ENCODE peak calls at places on chromosomes 1 and 21, in eight cellular contexts. J is lower leg skin; P is fibroblast of the aortic adventitia; D is CD4-positive, alpha-beta T cell; O is cardiac muscle cell; C is fibroblast of lung; R is lung; Q is WERI-Rb-1. V is an unnamed sample.

GRCh38 chr1:16727190-16728111 is 12.9 kb upstream of the RNU1-4 start:
- DNase-seq in J (peak; percentile 90), O (no peak), D (no peak), R (peak; percentile 57), P (peak; percentile 59), Q (peak; percentile 16), C (peak; percentile 65), V (no peak)

GRCh38 chr1:240004086-240004749 is 87.5 kb upstream of the FMN2 start:
- DNase-seq in C (no peak), D (no peak), J (no peak), P (peak; percentile 19), Q (peak; percentile 50), R (no peak), O (peak; percentile 16), V (no peak)

GRCh38 chr1:73065585-73065984 is 783.2 kb upstream of the NEGR1 start:
- DNase-seq in Q (no peak), P (no peak), C (no peak), O (peak; percentile 7), J (no peak), R (no peak), D (no peak), V (no peak)

GRCh38 chr1:94636625-94637024 is 95.1 kb upstream of the F3 start:
- DNase-seq in J (no peak), C (peak; percentile 54), R (no peak), O (no peak), P (peak; percentile 86), Q (no peak), D (no peak), V (no peak)

GRCh38 chr1:42692461-42692860 is 10.2 kb downstream of the YBX1 start:
- DNase-seq in P (no peak), O (no peak), Q (no peak), D (no peak), C (no peak), R (no peak), J (no peak), V (no peak)

GRCh38 chr1:17163789-17164666 is 40.9 kb upstream of the PADI1 start:
- DNase-seq in C (no peak), P (no peak), R (no peak), Q (no peak), O (no peak), D (no peak), J (no peak), V (no peak)

GRCh38 chr21:42660118-42660470 is 6.7 kb downstream of the PDE9A start:
- DNase-seq in D (no peak), O (no peak), R (no peak), C (no peak), Q (no peak), J (no peak), P (no peak), V (no peak)

GRCh38 chr1:156623946-156624813 is 5.0 kb downstream of the HAPLN2 start:
- DNase-seq in J (peak; percentile 89), Q (peak; percentile 95), P (peak; percentile 29), C (peak; percentile 28), O (peak; percentile 84), D (no peak), R (no peak), V (peak; percentile 51)

GRCh38 chr21:40324389-40324788 is 457.2 kb downstream of the PCP4 start:
- DNase-seq in Q (no peak), R (no peak), O (no peak), D (no peak), P (no peak), C (no peak), J (no peak), V (no peak)

GRCh38 chr1:205335692-205336091 is 14.1 kb upstream of the NUAK2 start:
- DNase-seq in R (peak; percentile 84), Q (peak; percentile 99), J (no peak), C (peak; percentile 62), D (peak; percentile 63), P (peak; percentile 72), O (peak; percentile 90), V (peak; percentile 94)

GRCh38 chr21:34593954-34594531 is 20.9 kb downstream of the RCAN1 start:
- DNase-seq in P (no peak), J (no peak), O (no peak), Q (no peak), R (no peak), D (no peak), C (no peak), V (no peak)

GRCh38 chr21:31671146-31671716 is 11.7 kb downstream of the SOD1 start:
- DNase-seq in O (no peak), D (no peak), J (no peak), P (no peak), C (no peak), R (no peak), Q (no peak), V (no peak)

GRCh38 chr1:93399781-93400180 is 48.1 kb upstream of the FNBP1L start:
- DNase-seq in O (no peak), P (no peak), R (no peak), J (no peak), D (no peak), C (no peak), Q (no peak), V (no peak)

GRCh38 chr1:212956231-212956630 is 5.9 kb downstream of the VASH2 start:
- DNase-seq in O (no peak), J (no peak), P (no peak), C (no peak), R (no peak), Q (no peak), D (no peak), V (no peak)

DNA sequence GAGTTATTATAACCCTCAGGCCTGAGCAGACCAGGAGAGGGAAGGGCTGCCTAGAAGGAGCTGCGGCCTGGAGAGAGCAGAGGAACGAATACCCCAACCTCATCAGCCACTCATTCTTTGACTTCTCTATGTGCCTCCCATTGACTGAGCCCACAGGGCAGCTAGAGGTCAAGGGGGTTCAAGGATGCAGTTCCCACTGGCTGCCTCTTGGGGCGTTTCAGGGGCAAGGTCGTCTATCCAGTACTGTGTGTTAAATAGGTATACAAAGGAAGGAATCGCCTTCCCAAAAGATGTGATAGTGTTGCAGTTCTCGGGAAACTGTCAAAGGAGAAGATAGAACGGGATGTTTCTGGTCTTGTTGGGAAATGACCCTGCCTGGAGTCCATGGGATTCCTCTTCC is 250.6 kb downstream of the PRDM2 start:
- DNase-seq in J (no peak), O (peak; percentile 6), R (no peak), D (no peak), C (no peak), Q (peak; percentile 15), P (no peak), V (no peak)
- TF ChIP-seq CTCF in J (no peak), O (peak; percentile 32), R (no peak), D (no peak), C (no peak), Q (peak; percentile 51), P (peak; percentile 17), V (no peak)

GRCh38 chr21:23247334-23247733 is 2249.1 kb downstream of the NCAM2 start:
- DNase-seq in R (no peak), D (no peak), J (no peak), Q (no peak), P (no peak), C (no peak), O (no peak), V (no peak)

GRCh38 chr21:23249760-23250159 is 2251.6 kb downstream of the NCAM2 start:
- DNase-seq in C (no peak), D (no peak), R (no peak), Q (no peak), O (no peak), P (no peak), J (no peak), V (no peak)

DNA sequence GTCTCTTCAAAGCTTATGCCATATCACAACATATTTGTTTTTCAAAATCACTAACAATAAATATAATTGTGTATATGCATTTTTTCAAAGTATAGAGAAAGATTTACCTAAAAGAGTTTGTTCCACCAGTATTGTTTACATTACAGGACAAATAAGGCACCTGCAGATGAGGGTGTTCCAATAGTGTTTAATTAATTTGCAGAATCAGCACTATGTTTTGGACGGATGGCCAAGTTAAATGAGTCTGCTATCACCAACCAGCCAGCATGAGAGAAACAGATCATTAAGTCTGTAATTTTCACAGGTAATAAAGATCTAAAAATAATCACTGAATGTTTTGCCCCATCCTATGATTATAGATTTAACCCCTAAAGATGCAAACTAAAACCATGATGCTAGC is 2247.0 kb downstream of the NCAM2 start:
- DNase-seq in R (no peak), O (no peak), D (no peak), J (no peak), Q (no peak), C (no peak), P (no peak), V (no peak)
- TF ChIP-seq CTCF in R (no peak), O (no peak), D (no peak), J (no peak), Q (no peak), C (no peak), P (no peak), V (no peak)

GRCh38 chr1:220788146-220788545 is 1.4 kb downstream of the MTARC1 start:
- DNase-seq in D (no peak), R (peak; percentile 37), P (no peak), Q (peak; percentile 2), J (no peak), C (peak; percentile 38), O (no peak), V (no peak)

GRCh38 chr1:220787069-220787614 is 429 bp downstream of the MTARC1 start:
- DNase-seq in Q (peak; percentile 80), O (no peak), R (peak; percentile 77), C (no peak), J (no peak), P (no peak), D (no peak), V (peak; percentile 72)

GRCh38 chr1:220785166-220786056 is 1.3 kb upstream of the MTARC1 start:
- DNase-seq in R (no peak), J (no peak), O (no peak), Q (no peak), C (no peak), D (no peak), P (no peak), V (no peak)

GRCh38 chr1:220786057-220786336 is 716 bp upstream of the MTARC1 start:
- DNase-seq in O (no peak), Q (no peak), J (no peak), D (no peak), C (no peak), P (no peak), R (no peak), V (no peak)

DNA sequence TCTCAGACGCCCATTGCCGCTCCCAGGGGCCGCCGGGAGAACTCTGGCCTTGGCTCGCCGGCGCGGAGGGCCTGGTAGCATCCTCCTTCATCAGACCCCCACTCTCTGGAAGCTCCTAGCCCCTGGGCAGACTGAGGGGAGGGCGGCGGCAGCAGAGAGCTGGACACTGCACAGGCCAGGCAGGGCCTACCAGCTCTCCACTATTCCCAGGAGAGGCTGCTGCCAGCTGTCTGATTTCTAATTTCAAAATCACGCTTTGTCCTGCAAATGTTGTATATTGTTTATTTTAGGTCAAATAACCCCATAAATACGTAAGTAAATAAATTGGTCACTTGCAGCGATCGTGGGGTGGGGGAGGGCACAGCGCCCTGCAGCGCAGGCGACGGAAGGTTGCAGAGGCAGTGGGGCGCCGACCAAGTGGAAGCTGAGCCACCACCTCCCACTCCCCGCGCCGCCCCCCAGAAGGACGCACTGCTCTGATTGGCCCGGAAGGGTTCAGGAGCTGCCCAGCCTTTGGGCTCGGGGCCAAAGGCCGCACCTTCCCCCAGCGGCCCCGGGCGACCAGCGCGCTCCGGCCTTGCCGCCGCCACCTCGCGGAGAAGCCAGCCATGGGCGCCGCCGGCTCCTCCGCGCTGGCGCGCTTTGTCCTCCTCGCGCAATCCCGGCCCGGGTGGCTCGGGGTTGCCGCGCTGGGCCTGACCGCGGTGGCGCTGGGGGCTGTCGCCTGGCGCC is at the start of gene MTARC1:
- DNase-seq in O (peak; percentile 90), R (peak; percentile 85), D (no peak), Q (peak; percentile 95), C (peak; percentile 57), P (peak; percentile 11), J (no peak), V (peak; percentile 81)
- TF ChIP-seq CTCF in O (no peak), R (no peak), D (no peak), Q (peak; percentile 40), C (no peak), P (peak; percentile 12), J (no peak), V (no peak)

GRCh38 chr21:25895565-25896205 is 160.9 kb downstream of the GABPA start:
- DNase-seq in P (peak; percentile 54), Q (peak; percentile 53), C (peak; percentile 39), J (no peak), R (no peak), D (no peak), O (peak; percentile 17), V (no peak)
- TF ChIP-seq CTCF in P (peak; percentile 54), Q (peak; percentile 40), C (peak; percentile 54), J (no peak), R (no peak), D (peak; percentile 56), O (peak; percentile 53), V (no peak)

V was measured in pancreas.